ENCODE peak calls at places on chromosomes 4 and X, in ten cellular contexts. V, I, C, U, W, Y, K, F, L and B are unnamed samples. For H3K36me3, the result is how much of the 10 kb centered on the place peaks cover.

GRCh38 chr4:185559913-185560281 is 24.6 kb upstream of the PDLIM3 start:
- DNase-seq in Y (no peak), C (no peak), L (peak), I (peak), W (no peak), V (no peak), U (peak), F (peak), K (peak), B (peak)

GRCh38 chr4:40870076-40870624 is 120.4 kb downstream of the NSUN7 start:
- DNase-seq in W (no peak), I (no peak), V (no peak), L (no peak), U (no peak), F (no peak), C (no peak), Y (no peak), K (no peak), B (no peak)

GRCh38 chr4:155679343-155679742 is 12.7 kb downstream of the GUCY1A1 start:
- DNase-seq in I (peak), K (no peak), V (no peak), U (peak), Y (no peak), W (no peak), L (no peak), C (no peak), F (peak), B (no peak)

GRCh38 chr4:56038763-56039162 is 90.0 kb downstream of the CEP135 start:
- DNase-seq in W (no peak), U (no peak), K (no peak), V (no peak), L (no peak), F (no peak), Y (no peak), I (no peak), C (no peak), B (no peak)

GRCh38 chr4:185662030-185662778 is 126.9 kb upstream of the PDLIM3 start:
- DNase-seq in L (peak), C (no peak), F (no peak), I (no peak), Y (no peak), W (no peak), V (no peak), U (no peak), K (no peak), B (no peak)

GRCh38 chr4:112007361-112007760 is 137.9 kb upstream of the FAM241A start:
- DNase-seq in W (no peak), Y (no peak), L (no peak), V (no peak), U (no peak), F (no peak), I (no peak), K (no peak), C (no peak), B (no peak)

GRCh38 chrX:19958530-19959486 is 32.1 kb downstream of the BCLAF3 start:
- DNase-seq in V (no peak), K (no peak), U (no peak), Y (no peak), F (peak), W (no peak), I (no peak), L (no peak), C (no peak), B (no peak)

GRCh38 chrX:133414399-133415275 is 652 bp downstream of the GPC4 start:
- DNase-seq in Y (no peak), V (no peak), F (no peak), K (peak), W (no peak), C (peak), U (peak), L (no peak), I (peak), B (peak)

GRCh38 chrX:110795645-110796510 is at the start of gene CHRDL1:
- DNase-seq in F (no peak), W (no peak), U (peak), V (no peak), L (peak), C (peak), Y (no peak), I (peak), K (no peak), B (peak)

GRCh38 chr4:82268050-82268825 is 105.6 kb downstream of the HNRNPD start:
- DNase-seq in V (no peak), F (peak), C (peak), I (peak), L (peak), W (peak), Y (peak), U (peak), K (peak), B (no peak)

GRCh38 chrX:53713987-53714579 is 27.6 kb upstream of the HUWE1 start:
- DNase-seq in Y (no peak), W (no peak), L (no peak), V (no peak), U (peak), I (no peak), F (no peak), K (no peak), C (no peak), B (no peak)

GRCh38 chr4:10093801-10094552 is 22.6 kb downstream of the WDR1 start:
- DNase-seq in W (peak), K (peak), F (peak), Y (no peak), U (peak), L (no peak), I (no peak), V (no peak), C (no peak), B (no peak)

GRCh38 chrX:102067966-102068723 is 57.3 kb upstream of the TCEAL2 start:
- DNase-seq in W (no peak), F (peak), V (no peak), U (peak), K (no peak), C (peak), Y (no peak), I (no peak), L (peak), B (no peak)

GRCh38 chrX:145729635-145730034 is 88.0 kb upstream of the SLITRK2 start:
- DNase-seq in K (no peak), W (no peak), C (no peak), I (no peak), F (peak), U (peak), Y (no peak), V (no peak), L (no peak), B (no peak)

GRCh38 chrX:100413231-100413630 is 3.2 kb upstream of the PCDH19 start:
- DNase-seq in I (no peak), C (peak), K (no peak), W (no peak), U (peak), Y (no peak), V (no peak), L (peak), F (peak), B (no peak)

GRCh38 chrX:9205599-9206223 is 171.8 kb upstream of the FAM9B start:
- DNase-seq in C (no peak), Y (no peak), U (no peak), W (no peak), V (no peak), K (no peak), I (no peak), L (peak), F (no peak), B (no peak)

GRCh38 chr4:88204882-88205281 is 46.4 kb upstream of the ABCG2 start:
- DNase-seq in F (no peak), I (no peak), Y (no peak), C (no peak), K (no peak), L (no peak), V (no peak), U (no peak), W (no peak), B (no peak)

GRCh38 chr4:7763106-7763505 is 176.6 kb downstream of the AFAP1 start:
- DNase-seq in Y (no peak), F (no peak), C (no peak), U (no peak), V (no peak), L (no peak), W (no peak), I (no peak), K (no peak), B (no peak)
- H3K36me3 ChIP-seq in Y (under half), F (half or more), C (under half), U (under half), V (under half), L (under half), W (half or more), I (under half), K (under half), B (under half)

DNA sequence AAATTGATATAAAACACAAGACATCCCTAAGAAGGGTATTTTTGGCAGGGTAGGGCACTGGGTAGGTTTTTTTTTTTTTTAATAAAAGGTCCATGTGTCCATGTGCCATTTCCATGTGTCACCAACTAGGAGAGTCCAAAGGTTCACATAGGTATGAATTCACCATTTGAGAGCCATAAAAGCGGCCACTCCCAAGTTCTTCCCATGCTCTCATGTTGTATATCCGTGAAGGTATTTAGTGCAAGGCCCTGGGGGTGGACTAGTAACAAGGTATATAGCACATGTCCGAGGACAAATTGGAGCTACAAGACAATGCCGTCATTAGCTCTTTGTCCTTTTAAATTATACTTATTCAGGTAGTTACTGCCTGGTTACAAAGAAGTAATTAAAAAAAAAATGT is 107.3 kb downstream of the PDE5A start:
- DNase-seq in F (no peak), I (no peak), V (no peak), C (no peak), U (no peak), L (no peak), K (no peak), W (no peak), Y (no peak), B (no peak)
- H3K36me3 ChIP-seq in F (under half), I (under half), V (under half), C (under half), U (under half), L (under half), K (under half), W (under half), Y (under half), B (under half)

DNA sequence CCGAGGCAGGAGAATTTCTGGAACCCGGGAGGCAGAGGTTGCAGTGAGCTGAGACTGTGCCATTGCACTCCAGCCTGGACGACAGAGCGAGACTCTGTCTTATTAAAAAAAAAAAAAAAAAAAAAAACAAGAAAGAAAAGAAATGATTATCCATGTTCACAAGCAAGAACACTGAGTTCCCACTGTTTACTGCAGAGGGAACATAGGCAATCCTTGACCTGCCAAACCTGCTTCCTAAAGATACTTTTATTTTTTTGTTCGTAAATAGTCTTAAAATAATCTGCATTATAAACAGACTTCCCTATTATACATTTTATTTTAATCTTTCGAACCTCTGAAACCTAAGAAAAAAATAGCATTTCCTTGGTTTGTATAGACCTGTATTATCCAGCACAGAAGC is 50.6 kb upstream of the TBC1D14 start:
- DNase-seq in L (no peak), W (no peak), K (no peak), Y (no peak), I (no peak), F (no peak), U (no peak), C (no peak), V (no peak), B (no peak)
- H3K36me3 ChIP-seq in L (under half), W (under half), K (under half), Y (under half), I (under half), F (under half), U (under half), C (under half), V (half or more), B (under half)

DNA sequence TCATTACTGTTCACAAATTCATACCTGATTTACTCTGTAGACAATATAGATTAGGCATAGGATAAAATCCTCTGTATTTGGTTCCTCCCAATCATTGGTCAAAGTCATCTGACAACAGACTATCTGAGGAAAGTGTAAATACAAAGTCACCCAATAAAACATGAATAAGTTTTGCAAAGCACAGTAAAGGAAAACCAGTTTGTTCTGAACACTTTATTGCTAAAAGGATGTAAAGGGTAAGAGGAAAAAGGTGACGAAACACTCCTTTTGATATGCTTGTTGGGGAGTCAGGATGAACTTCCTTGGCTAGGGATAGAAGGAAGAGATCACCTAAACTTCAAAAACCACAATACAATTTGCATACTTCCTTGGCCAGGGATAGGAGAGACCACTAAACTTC is 10.9 kb downstream of the MAD2L1 start:
- DNase-seq in L (no peak), F (no peak), C (no peak), Y (no peak), U (no peak), W (no peak), V (no peak), I (no peak), K (no peak), B (no peak)
- H3K36me3 ChIP-seq in L (under half), F (under half), C (under half), Y (under half), U (under half), W (under half), V (under half), I (under half), K (under half), B (under half)

DNA sequence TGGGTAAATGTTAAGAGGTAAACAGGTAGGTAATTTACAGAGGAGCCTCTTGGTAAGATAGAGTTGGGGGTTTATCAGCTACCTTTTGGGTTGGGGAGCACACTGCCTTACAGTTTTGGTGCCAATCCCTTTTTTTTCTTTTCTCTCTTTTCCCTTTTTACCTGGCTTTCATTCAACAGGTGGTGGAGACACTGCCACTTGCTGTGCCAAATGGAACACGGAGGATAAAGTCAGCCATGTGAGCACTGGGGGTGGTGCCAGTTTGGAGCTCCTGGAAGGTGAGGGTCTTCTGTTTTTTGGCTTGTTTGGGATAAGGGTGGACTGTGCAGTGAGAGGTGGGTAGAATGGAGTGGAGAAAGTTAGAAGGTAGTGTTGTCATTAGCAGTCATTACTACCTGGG is 14.3 kb downstream of the TAF9B start:
- DNase-seq in V (no peak), L (no peak), F (no peak), C (no peak), Y (no peak), U (no peak), W (no peak), I (no peak), K (no peak), B (no peak)
- H3K36me3 ChIP-seq in V (under half), L (under half), F (under half), C (under half), Y (half or more), U (under half), W (under half), I (under half), K (under half), B (under half)